ENCODE peak calls at places on chromosomes 5 and 9, in five cellular contexts. One of them, this sample, is unnamed.

GRCh38 chr5:151737421-151737820 is 21.0 kb downstream of the ATOX1 start:
- DNase-seq in T-helper 1 cell: no peak
- DNase-seq in foreskin melanocyte: no peak
- DNase-seq in ELR: no peak
- DNase-seq in GM23338: no peak
- DNase-seq in this sample: no peak

GRCh38 chr9:116564266-116564793 is 122.8 kb upstream of the TRIM32 start:
- DNase-seq in T-helper 1 cell: no peak
- DNase-seq in GM23338: no peak
- DNase-seq in ELR: no peak
- DNase-seq in foreskin melanocyte: no peak
- DNase-seq in this sample: no peak

GRCh38 chr5:33231935-33232334 is 208.8 kb upstream of the TARS1 start:
- DNase-seq in ELR: no peak
- DNase-seq in GM23338: no peak
- DNase-seq in T-helper 1 cell: no peak
- DNase-seq in foreskin melanocyte: no peak
- DNase-seq in this sample: no peak

GRCh38 chr5:102860035-102860434 is 104.9 kb downstream of the PAM start:
- DNase-seq in foreskin melanocyte: no peak
- DNase-seq in ELR: no peak
- DNase-seq in T-helper 1 cell: no peak
- DNase-seq in GM23338: no peak
- DNase-seq in this sample: no peak

GRCh38 chr5:132260714-132261615 is 3.5 kb downstream of the PDLIM4 start:
- DNase-seq in foreskin melanocyte: peak; percentile 80
- DNase-seq in GM23338: no peak
- DNase-seq in ELR: peak; percentile 96
- DNase-seq in T-helper 1 cell: no peak
- DNase-seq in this sample: peak; percentile 97

GRCh38 chr9:133974631-133975341 is 17.3 kb downstream of the VAV2 start:
- DNase-seq in ELR: no peak
- DNase-seq in GM23338: no peak
- DNase-seq in foreskin melanocyte: no peak
- DNase-seq in T-helper 1 cell: no peak
- DNase-seq in this sample: no peak

GRCh38 chr9:127121628-127122175 is 733 bp downstream of the ANGPTL2 start:
- DNase-seq in GM23338: peak; percentile 30
- DNase-seq in T-helper 1 cell: no peak
- DNase-seq in foreskin melanocyte: peak; percentile 43
- DNase-seq in ELR: peak; percentile 41
- DNase-seq in this sample: no peak

GRCh38 chr9:133168432-133168831 is 4.7 kb upstream of the GBGT1 start:
- DNase-seq in GM23338: no peak
- DNase-seq in T-helper 1 cell: no peak
- DNase-seq in ELR: peak; percentile 28
- DNase-seq in foreskin melanocyte: no peak
- DNase-seq in this sample: no peak

GRCh38 chr9:108844391-108844790 is 11.4 kb downstream of the ACTL7B start:
- DNase-seq in T-helper 1 cell: no peak
- DNase-seq in ELR: no peak
- DNase-seq in foreskin melanocyte: no peak
- DNase-seq in GM23338: no peak
- DNase-seq in this sample: no peak

GRCh38 chr5:178230879-178231735 is 1.5 kb downstream of the PHYKPL start:
- DNase-seq in GM23338: no peak
- DNase-seq in T-helper 1 cell: no peak
- DNase-seq in ELR: no peak
- DNase-seq in foreskin melanocyte: no peak
- DNase-seq in this sample: no peak

GRCh38 chr5:9544056-9544455 is 1.8 kb downstream of the SEMA5A start:
- DNase-seq in T-helper 1 cell: no peak
- DNase-seq in foreskin melanocyte: no peak
- DNase-seq in GM23338: no peak
- DNase-seq in ELR: no peak
- DNase-seq in this sample: no peak

GRCh38 chr9:21789541-21790037 is 12.8 kb upstream of the MTAP start:
- DNase-seq in ELR: peak; percentile 93
- DNase-seq in GM23338: peak; percentile 87
- DNase-seq in foreskin melanocyte: peak; percentile 81
- DNase-seq in T-helper 1 cell: peak; percentile 80
- DNase-seq in this sample: no peak

GRCh38 chr9:87479801-87480201 is 17.9 kb upstream of the DAPK1 start:
- DNase-seq in T-helper 1 cell: no peak
- DNase-seq in foreskin melanocyte: no peak
- DNase-seq in GM23338: no peak
- DNase-seq in ELR: peak; percentile 7
- DNase-seq in this sample: no peak

GRCh38 chr9:4011062-4011461 is 288.8 kb downstream of the GLIS3 start:
- DNase-seq in T-helper 1 cell: no peak
- DNase-seq in GM23338: no peak
- DNase-seq in ELR: no peak
- DNase-seq in foreskin melanocyte: no peak
- DNase-seq in this sample: no peak

GRCh38 chr9:121778252-121779225 is 127.1 kb downstream of the DAB2IP start:
- DNase-seq in ELR: no peak
- DNase-seq in T-helper 1 cell: no peak
- DNase-seq in foreskin melanocyte: peak; percentile 89
- DNase-seq in GM23338: no peak
- DNase-seq in this sample: no peak

GRCh38 chr9:7510209-7510608 is 289.4 kb downstream of the DMAC1 start:
- DNase-seq in ELR: no peak
- DNase-seq in T-helper 1 cell: no peak
- DNase-seq in GM23338: no peak
- DNase-seq in foreskin melanocyte: no peak
- DNase-seq in this sample: no peak

GRCh38 chr5:170638454-170639220 is 134.8 kb downstream of the KCNIP1 start:
- DNase-seq in GM23338: peak; percentile 94
- DNase-seq in foreskin melanocyte: peak; percentile 49
- DNase-seq in T-helper 1 cell: peak; percentile 37
- DNase-seq in ELR: peak; percentile 70
- DNase-seq in this sample: peak; percentile 84

GRCh38 chr5:138585228-138585627 is 10.0 kb upstream of the HSPA9 start:
- DNase-seq in T-helper 1 cell: no peak
- DNase-seq in foreskin melanocyte: no peak
- DNase-seq in GM23338: no peak
- DNase-seq in ELR: no peak
- DNase-seq in this sample: no peak